ENCODE peak calls at places on chromosomes 7 and 10, in six cellular contexts. One of them, this sample, is unnamed.

GRCh38 chr7:123751816-123752215 is 3.0 kb upstream of the WASL start:
- DNase-seq in MV-4-11: no peak
- DNase-seq in GM12891: no peak
- DNase-seq in CD8-positive, alpha-beta memory T cell: no peak
- DNase-seq in stimulated activated naive CD8-positive, alpha-beta T cell treated with anti-CD3 and anti-CD28 coated beads, Interleukin-15, Interleukin-2, amounts not matched to agents 100 U/mL and 50 U/mL, for 24 hours: no peak
- DNase-seq in adrenal gland: no peak
- DNase-seq in this sample: no peak

GRCh38 chr7:29500719-29501118 is 62.9 kb upstream of the PRR15 start:
- DNase-seq in CD8-positive, alpha-beta memory T cell: no peak
- DNase-seq in stimulated activated naive CD8-positive, alpha-beta T cell treated with anti-CD3 and anti-CD28 coated beads, Interleukin-15, Interleukin-2, amounts not matched to agents 100 U/mL and 50 U/mL, for 24 hours: no peak
- DNase-seq in MV-4-11: no peak
- DNase-seq in adrenal gland: no peak
- DNase-seq in GM12891: no peak
- DNase-seq in this sample: no peak

GRCh38 chr10:32065871-32066270 is 9.6 kb upstream of the KIF5B start:
- DNase-seq in adrenal gland: no peak
- DNase-seq in stimulated activated naive CD8-positive, alpha-beta T cell treated with anti-CD3 and anti-CD28 coated beads, Interleukin-15, Interleukin-2, amounts not matched to agents 100 U/mL and 50 U/mL, for 24 hours: no peak
- DNase-seq in GM12891: no peak
- DNase-seq in CD8-positive, alpha-beta memory T cell: no peak
- DNase-seq in MV-4-11: peak
- DNase-seq in this sample: no peak

GRCh38 chr7:44067064-44067951 is 1.9 kb upstream of the PGAM2 start:
- DNase-seq in stimulated activated naive CD8-positive, alpha-beta T cell treated with anti-CD3 and anti-CD28 coated beads, Interleukin-15, Interleukin-2, amounts not matched to agents 100 U/mL and 50 U/mL, for 24 hours: no peak
- DNase-seq in GM12891: no peak
- DNase-seq in adrenal gland: peak
- DNase-seq in CD8-positive, alpha-beta memory T cell: no peak
- DNase-seq in MV-4-11: no peak
- DNase-seq in this sample: no peak

GRCh38 chr10:6915307-6915706 is 335.2 kb upstream of the PRKCQ start:
- DNase-seq in GM12891: no peak
- DNase-seq in stimulated activated naive CD8-positive, alpha-beta T cell treated with anti-CD3 and anti-CD28 coated beads, Interleukin-15, Interleukin-2, amounts not matched to agents 100 U/mL and 50 U/mL, for 24 hours: no peak
- DNase-seq in MV-4-11: no peak
- DNase-seq in CD8-positive, alpha-beta memory T cell: no peak
- DNase-seq in adrenal gland: no peak
- DNase-seq in this sample: no peak

GRCh38 chr10:34555653-34556052 is 259.4 kb downstream of the PARD3 start:
- DNase-seq in adrenal gland: no peak
- DNase-seq in CD8-positive, alpha-beta memory T cell: no peak
- DNase-seq in MV-4-11: no peak
- DNase-seq in GM12891: no peak
- DNase-seq in stimulated activated naive CD8-positive, alpha-beta T cell treated with anti-CD3 and anti-CD28 coated beads, Interleukin-15, Interleukin-2, amounts not matched to agents 100 U/mL and 50 U/mL, for 24 hours: no peak
- DNase-seq in this sample: no peak

GRCh38 chr10:103739039-103739764 is 116.2 kb downstream of the SH3PXD2A start:
- DNase-seq in adrenal gland: peak
- DNase-seq in stimulated activated naive CD8-positive, alpha-beta T cell treated with anti-CD3 and anti-CD28 coated beads, Interleukin-15, Interleukin-2, amounts not matched to agents 100 U/mL and 50 U/mL, for 24 hours: no peak
- DNase-seq in CD8-positive, alpha-beta memory T cell: no peak
- DNase-seq in GM12891: no peak
- DNase-seq in MV-4-11: no peak
- DNase-seq in this sample: peak

GRCh38 chr7:1286946-1287628 is 54.4 kb downstream of the UNCX start:
- DNase-seq in MV-4-11: no peak
- DNase-seq in stimulated activated naive CD8-positive, alpha-beta T cell treated with anti-CD3 and anti-CD28 coated beads, Interleukin-15, Interleukin-2, amounts not matched to agents 100 U/mL and 50 U/mL, for 24 hours: no peak
- DNase-seq in CD8-positive, alpha-beta memory T cell: no peak
- DNase-seq in GM12891: no peak
- DNase-seq in adrenal gland: no peak
- DNase-seq in this sample: no peak

GRCh38 chr7:132141109-132141508 is 435.2 kb downstream of the PLXNA4 start:
- DNase-seq in GM12891: no peak
- DNase-seq in MV-4-11: no peak
- DNase-seq in stimulated activated naive CD8-positive, alpha-beta T cell treated with anti-CD3 and anti-CD28 coated beads, Interleukin-15, Interleukin-2, amounts not matched to agents 100 U/mL and 50 U/mL, for 24 hours: no peak
- DNase-seq in adrenal gland: no peak
- DNase-seq in CD8-positive, alpha-beta memory T cell: no peak
- DNase-seq in this sample: no peak

GRCh38 chr10:113644185-113645120 is 19.4 kb downstream of the NRAP start:
- DNase-seq in adrenal gland: no peak
- DNase-seq in stimulated activated naive CD8-positive, alpha-beta T cell treated with anti-CD3 and anti-CD28 coated beads, Interleukin-15, Interleukin-2, amounts not matched to agents 100 U/mL and 50 U/mL, for 24 hours: no peak
- DNase-seq in GM12891: no peak
- DNase-seq in MV-4-11: no peak
- DNase-seq in CD8-positive, alpha-beta memory T cell: no peak
- DNase-seq in this sample: no peak

GRCh38 chr10:76420725-76421124 is 989.3 kb downstream of the LRMDA start:
- DNase-seq in adrenal gland: no peak
- DNase-seq in CD8-positive, alpha-beta memory T cell: no peak
- DNase-seq in GM12891: no peak
- DNase-seq in stimulated activated naive CD8-positive, alpha-beta T cell treated with anti-CD3 and anti-CD28 coated beads, Interleukin-15, Interleukin-2, amounts not matched to agents 100 U/mL and 50 U/mL, for 24 hours: no peak
- DNase-seq in MV-4-11: no peak
- DNase-seq in this sample: no peak

GRCh38 chr10:51250278-51250914 is 176.1 kb downstream of the PRKG1 start:
- DNase-seq in CD8-positive, alpha-beta memory T cell: no peak
- DNase-seq in GM12891: no peak
- DNase-seq in MV-4-11: no peak
- DNase-seq in stimulated activated naive CD8-positive, alpha-beta T cell treated with anti-CD3 and anti-CD28 coated beads, Interleukin-15, Interleukin-2, amounts not matched to agents 100 U/mL and 50 U/mL, for 24 hours: no peak
- DNase-seq in adrenal gland: no peak
- DNase-seq in this sample: no peak

This sample was measured in GOT3.